ENCODE peak calls at places on chromosomes 3 and 15, in nine cellular contexts. N, O, H, T, U, P, Y, C and G are unnamed samples.

GRCh38 chr15:26177816-26178215 is 314.7 kb upstream of the ATP10A start:
- DNase-seq in U (no peak), T (no peak), N (no peak), P (no peak), H (no peak), Y (no peak), C (no peak), O (no peak), G (no peak)

GRCh38 chr3:177705976-177706866 is 508.9 kb upstream of the TBL1XR1 start:
- DNase-seq in P (no peak), T (peak), C (no peak), H (no peak), O (peak), U (no peak), Y (peak), N (no peak), G (no peak)

GRCh38 chr3:18307529-18307928 is 117.6 kb downstream of the SATB1 start:
- DNase-seq in N (no peak), H (no peak), P (no peak), T (no peak), Y (no peak), C (no peak), U (no peak), O (no peak), G (no peak)

GRCh38 chr3:133112666-133113065 is 74.5 kb downstream of the TMEM108 start:
- DNase-seq in C (no peak), N (peak), T (no peak), O (no peak), P (no peak), Y (no peak), U (no peak), H (no peak), G (no peak)

GRCh38 chr3:143307613-143308183 is 188.1 kb downstream of the CHST2 start:
- DNase-seq in Y (peak), U (peak), P (peak), C (no peak), T (no peak), O (peak), H (peak), N (peak), G (no peak)

GRCh38 chr3:38002291-38002876 is 11.8 kb downstream of the VILL start:
- DNase-seq in C (no peak), Y (peak), T (no peak), P (no peak), H (no peak), U (no peak), N (no peak), O (no peak), G (no peak)

GRCh38 chr15:101554115-101554915 is 64.8 kb upstream of the PCSK6 start:
- DNase-seq in U (no peak), T (no peak), N (no peak), Y (no peak), O (no peak), C (no peak), H (no peak), P (no peak), G (no peak)

GRCh38 chr3:138367912-138368311 is 19.5 kb downstream of the MRAS start:
- DNase-seq in Y (peak), C (no peak), N (peak), P (no peak), H (peak), U (no peak), O (peak), T (peak), G (no peak)

GRCh38 chr3:107263269-107264021 is 113.8 kb upstream of the CCDC54 start:
- DNase-seq in O (no peak), Y (no peak), P (no peak), C (no peak), U (no peak), H (no peak), T (no peak), N (no peak), G (no peak)

GRCh38 chr3:189292667-189293478 is 121.1 kb downstream of the TPRG1 start:
- DNase-seq in Y (no peak), T (no peak), H (no peak), P (no peak), C (no peak), N (no peak), U (peak), O (no peak), G (no peak)

GRCh38 chr15:58495836-58496501 is 64.2 kb downstream of the LIPC start:
- DNase-seq in T (no peak), C (no peak), P (no peak), O (no peak), Y (no peak), H (no peak), U (no peak), N (no peak), G (no peak)

DNA sequence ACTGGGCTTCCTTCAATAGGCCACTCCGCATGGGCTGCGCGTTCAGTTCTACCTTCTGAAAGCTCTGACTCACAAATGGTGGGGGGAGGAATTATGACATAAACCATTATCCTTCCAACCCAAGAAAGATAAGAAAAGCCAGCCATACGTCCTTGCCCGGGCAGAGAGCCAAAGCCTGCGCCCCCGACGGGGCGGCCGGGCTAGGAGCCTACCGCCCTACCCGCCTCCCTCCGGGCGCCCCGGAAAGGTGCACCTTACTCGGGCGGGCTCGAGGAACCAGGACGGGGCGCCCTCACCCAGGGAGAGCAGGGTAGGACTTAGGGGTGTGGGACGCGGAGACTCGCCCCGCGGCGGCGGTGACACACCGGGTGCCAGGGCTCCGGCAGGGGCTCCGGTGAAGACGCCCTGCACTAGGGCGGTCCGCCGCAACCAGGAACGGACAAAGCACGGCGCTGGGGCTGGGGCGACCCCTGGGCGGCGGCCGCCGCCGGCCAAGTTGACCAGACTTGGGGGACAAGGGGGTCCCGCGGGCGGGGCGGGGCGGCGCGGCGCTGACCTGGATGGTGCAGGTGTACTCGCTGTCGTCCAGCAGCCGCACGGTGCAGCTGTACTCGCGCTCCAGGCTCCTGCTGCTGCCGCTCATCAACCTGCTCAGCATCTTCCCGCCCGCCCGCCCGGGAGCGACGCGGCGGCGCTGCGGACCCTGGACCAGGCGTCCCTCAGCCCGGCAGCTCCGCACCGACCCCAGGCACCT is 497 bp downstream of the FRMD5 start:
- DNase-seq in T (peak), O (no peak), H (peak), C (no peak), N (peak), Y (no peak), P (no peak), U (peak), G (no peak)
- TF ChIP-seq CTCF in T (no peak), O (no peak), H (no peak), C (no peak), N (no peak), Y (no peak), P (no peak), U (peak), G (no peak)

DNA sequence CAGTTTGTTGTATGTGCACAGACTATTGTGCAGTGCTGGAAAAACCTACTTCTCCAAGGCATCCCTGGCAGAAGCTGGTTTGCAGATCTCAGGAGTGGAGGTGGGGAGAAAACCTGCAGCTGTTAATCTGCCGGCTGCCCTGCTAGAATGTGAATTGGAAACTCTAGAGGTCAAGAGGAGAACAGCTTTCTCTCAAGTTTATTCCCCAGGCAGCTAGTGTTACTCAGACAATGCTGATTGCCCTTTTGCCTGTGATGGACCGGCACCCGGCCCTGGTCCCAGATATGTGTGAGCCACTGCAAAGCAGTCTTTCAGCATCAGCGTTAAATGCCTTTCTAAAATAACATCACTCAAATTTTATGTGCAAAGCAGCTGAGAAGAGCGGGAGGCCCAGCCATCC is 129.7 kb upstream of the TPM1 start:
- DNase-seq in N (no peak), C (no peak), P (no peak), U (no peak), Y (no peak), T (no peak), O (no peak), H (no peak), G (no peak)
- TF ChIP-seq CTCF in N (no peak), C (no peak), P (peak), U (no peak), Y (no peak), T (no peak), O (no peak), H (no peak), G (peak)

GRCh38 chr3:45980229-45980813 is 15.3 kb downstream of the FYCO1 start:
- DNase-seq in Y (no peak), T (no peak), N (no peak), H (peak), U (no peak), P (no peak), O (no peak), C (no peak), G (no peak)
- TF ChIP-seq CTCF in Y (no peak), T (no peak), N (no peak), H (no peak), U (no peak), P (no peak), O (no peak), C (no peak), G (no peak)

DNA sequence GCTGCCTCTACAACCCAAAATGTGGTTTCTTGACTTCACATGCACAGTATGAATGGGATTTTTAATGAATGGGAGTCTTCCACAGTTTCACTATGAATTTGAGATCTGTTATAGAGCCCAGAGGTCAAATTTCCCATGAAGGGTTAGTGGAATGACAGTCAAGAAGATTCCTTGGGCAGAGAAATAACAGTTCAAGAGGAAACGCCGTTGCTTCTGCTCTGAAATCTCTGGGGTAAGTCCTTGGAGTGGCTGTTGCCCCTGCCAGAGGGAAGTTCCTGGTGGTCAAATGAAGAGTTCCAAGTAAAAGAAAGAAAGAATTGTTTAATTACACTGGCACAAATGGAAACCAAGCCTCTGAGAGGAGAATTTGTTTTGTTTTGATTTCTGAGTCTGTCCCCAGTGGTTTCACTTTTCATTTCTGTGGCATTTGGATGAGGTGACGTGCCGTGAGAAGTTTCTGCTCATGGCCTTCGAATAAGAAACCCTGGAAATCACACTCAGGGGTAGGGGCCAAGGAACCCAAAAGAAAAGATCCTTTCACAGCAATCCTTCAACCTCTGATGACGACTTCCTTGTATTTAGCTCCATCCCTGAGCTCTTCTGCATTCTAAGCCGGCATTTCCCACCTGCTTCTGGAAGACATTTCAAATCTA is 77.5 kb upstream of the IL12A start:
- DNase-seq in P (no peak), Y (no peak), C (no peak), U (no peak), T (no peak), N (no peak), O (no peak), H (peak), G (no peak)
- TF ChIP-seq CTCF in P (no peak), Y (no peak), C (no peak), U (no peak), T (no peak), N (no peak), O (no peak), H (no peak), G (no peak)

GRCh38 chr3:140552403-140552802 is 125.5 kb upstream of the TRIM42 start:
- DNase-seq in U (no peak), T (no peak), C (no peak), H (no peak), P (no peak), N (no peak), O (no peak), Y (no peak), G (no peak)
- TF ChIP-seq CTCF in U (peak), T (no peak), C (no peak), H (no peak), P (peak), N (no peak), O (no peak), Y (no peak), G (no peak)

DNA sequence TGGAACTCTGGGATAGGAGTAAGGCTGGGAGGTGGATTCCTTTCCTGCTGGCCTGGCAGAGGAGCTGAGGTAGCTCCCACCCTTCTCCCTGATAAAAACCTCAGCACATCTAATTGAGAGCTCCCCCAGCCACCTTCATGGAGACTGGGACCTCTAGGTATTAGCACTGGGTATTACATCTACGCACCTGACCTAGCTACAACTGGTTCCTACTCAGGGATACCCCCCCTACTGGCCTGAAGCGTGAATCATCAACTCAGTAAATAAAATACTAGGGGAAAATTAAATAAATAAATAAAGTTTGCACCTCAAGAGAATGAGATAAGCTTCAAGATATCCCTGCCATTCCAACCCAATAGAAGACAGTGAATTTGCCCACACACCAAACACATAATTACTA is 140.4 kb downstream of the NEK10 start:
- DNase-seq in O (no peak), H (no peak), T (no peak), C (no peak), U (peak), Y (no peak), P (no peak), N (no peak), G (no peak)
- TF ChIP-seq CTCF in O (no peak), H (peak), T (no peak), C (no peak), U (peak), Y (no peak), P (peak), N (no peak), G (peak)

GRCh38 chr3:45670995-45671394 is 18.2 kb upstream of the SACM1L start:
- DNase-seq in Y (no peak), N (peak), U (no peak), O (no peak), C (peak), P (no peak), H (no peak), T (peak), G (no peak)
- TF ChIP-seq CTCF in Y (no peak), N (no peak), U (no peak), O (no peak), C (peak), P (no peak), H (no peak), T (no peak), G (no peak)

DNA sequence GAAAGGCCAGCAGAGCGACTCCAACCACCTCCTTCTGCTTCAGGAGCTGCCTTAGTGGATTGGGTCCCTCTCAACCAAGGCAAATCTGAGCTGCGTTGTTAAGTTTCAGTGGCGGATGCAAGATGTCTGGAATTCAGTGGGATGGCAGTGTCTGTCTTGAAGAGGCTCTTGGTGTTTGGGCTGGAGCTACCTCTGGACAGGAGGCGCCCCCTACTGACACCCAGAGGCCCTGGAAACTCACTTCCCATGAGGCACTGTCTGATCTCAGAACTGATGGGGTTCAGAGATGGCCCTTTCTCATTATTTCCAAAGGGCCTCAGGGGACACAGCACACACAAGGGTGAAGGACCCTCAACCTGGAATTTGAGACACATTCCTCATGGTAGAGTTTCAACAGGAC is 6.0 kb upstream of the SLC28A1 start:
- DNase-seq in T (peak), Y (peak), O (peak), N (peak), U (peak), H (peak), P (no peak), C (peak), G (no peak)
- TF ChIP-seq CTCF in T (peak), Y (peak), O (peak), N (peak), U (peak), H (peak), P (peak), C (peak), G (peak)

GRCh38 chr3:32257042-32257441 is 18.6 kb downstream of the CMTM8 start:
- DNase-seq in T (no peak), U (peak), C (no peak), Y (no peak), H (no peak), P (no peak), O (no peak), N (no peak), G (no peak)

GRCh38 chr3:32262201-32262600 is 23.7 kb downstream of the CMTM8 start:
- DNase-seq in H (no peak), P (no peak), N (no peak), C (no peak), O (no peak), Y (no peak), T (no peak), U (no peak), G (no peak)

GRCh38 chr3:32257641-32258438 is 19.4 kb downstream of the CMTM8 start:
- DNase-seq in Y (no peak), P (no peak), C (no peak), U (peak), H (no peak), T (no peak), O (no peak), N (no peak), G (no peak)

GRCh38 chr3:32258869-32259268 is 20.4 kb downstream of the CMTM8 start:
- DNase-seq in H (no peak), T (no peak), P (no peak), O (no peak), N (no peak), Y (no peak), C (no peak), U (no peak), G (no peak)

GRCh38 chr3:32261545-32261944 is 23.1 kb downstream of the CMTM8 start:
- DNase-seq in N (no peak), U (no peak), O (no peak), H (no peak), P (no peak), Y (no peak), C (no peak), T (no peak), G (no peak)
- TF ChIP-seq CTCF in N (no peak), U (no peak), O (no peak), H (no peak), P (no peak), Y (no peak), C (no peak), T (no peak), G (no peak)

DNA sequence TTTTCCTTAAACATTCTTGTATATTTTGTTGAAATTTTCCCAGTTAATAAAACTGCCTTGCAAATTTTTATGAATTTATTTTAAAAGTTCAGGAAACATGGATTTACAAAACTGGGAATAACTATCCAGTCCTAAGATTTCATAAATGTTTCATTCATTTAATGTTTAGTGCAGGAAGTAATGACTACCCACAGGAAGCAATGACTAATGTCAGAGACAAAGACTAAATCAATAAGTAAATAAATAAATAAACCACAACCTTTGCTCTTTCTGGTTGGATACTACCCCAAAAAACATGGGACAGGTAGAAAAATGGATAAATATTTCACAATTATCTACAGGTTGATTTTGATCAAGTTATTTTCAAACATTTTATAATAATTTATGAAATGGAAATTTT is 48.8 kb upstream of the TMCO5A start:
- DNase-seq in U (peak), N (no peak), T (no peak), Y (no peak), H (no peak), C (no peak), O (no peak), P (no peak), G (no peak)
- TF ChIP-seq CTCF in U (no peak), N (no peak), T (no peak), Y (no peak), H (no peak), C (no peak), O (no peak), P (no peak), G (no peak)